ENCODE peak calls at places on chromosomes 16 and 17, in ten cellular contexts. N is suprapubic skin, R is tibial nerve, A is A549, T is transverse colon, I is HepG2, C is H1, K is esophagus muscularis mucosa, G is stomach, E is K562. J is an unnamed sample.

GRCh38 chr17:29237476-29238132 is 9.1 kb upstream of the CRYBA1 start:
- DNase-seq in N (no peak), T (no peak), A (no peak), R (no peak), K (no peak), C (no peak), I (no peak), E (no peak), G (no peak), J (no peak)

GRCh38 chr16:49513040-49513439 is 139.4 kb downstream of the C16orf78 start:
- DNase-seq in G (no peak), T (no peak), I (no peak), R (no peak), K (no peak), A (peak), N (no peak), E (peak), C (no peak), J (no peak)

GRCh38 chr16:71230122-71230845 is at the start of gene HYDIN:
- DNase-seq in T (peak), R (no peak), E (peak), N (no peak), G (no peak), A (peak), K (no peak), I (peak), C (peak), J (peak)

GRCh38 chr17:65417406-65418221 is 143.8 kb downstream of the AXIN2 start:
- DNase-seq in A (no peak), N (no peak), G (no peak), C (no peak), T (no peak), R (no peak), I (no peak), E (no peak), K (no peak), J (no peak)

GRCh38 chr16:30949655-30950515 is 1.0 kb downstream of the ORAI3 start:
- DNase-seq in K (peak), C (peak), A (peak), R (peak), E (peak), I (peak), T (peak), G (peak), N (peak), J (peak)

GRCh38 chr17:75834279-75834920 is 9.8 kb downstream of the UNC13D start:
- DNase-seq in A (no peak), K (no peak), N (no peak), I (no peak), E (no peak), T (no peak), G (no peak), C (no peak), R (no peak), J (no peak)

GRCh38 chr16:85238233-85238647 is 126.0 kb upstream of the CIBAR2 start:
- DNase-seq in G (peak), K (peak), N (no peak), T (peak), E (no peak), I (no peak), C (peak), A (no peak), R (peak), J (peak)

GRCh38 chr17:7233701-7234099 is 617 bp downstream of the DVL2 start:
- DNase-seq in A (no peak), T (no peak), C (no peak), K (no peak), I (no peak), N (no peak), G (no peak), E (no peak), R (no peak), J (no peak)

GRCh38 chr16:10736926-10737625 is 6.6 kb upstream of the NUBP1 start:
- DNase-seq in T (peak), N (no peak), A (peak), G (peak), R (no peak), C (peak), K (peak), I (peak), E (peak), J (peak)

GRCh38 chr17:1752425-1752941 is 9.4 kb upstream of the SERPINF1 start:
- DNase-seq in K (no peak), C (no peak), G (no peak), A (peak), E (no peak), R (no peak), T (peak), I (no peak), N (no peak), J (no peak)

GRCh38 chr17:17926840-17927449 is 45.3 kb downstream of the TOM1L2 start:
- DNase-seq in K (no peak), A (no peak), N (no peak), E (no peak), C (no peak), T (no peak), G (no peak), I (peak), R (no peak), J (no peak)

GRCh38 chr17:20926532-20926931 is 116.3 kb downstream of the USP22 start:
- DNase-seq in E (no peak), R (no peak), I (no peak), A (no peak), C (no peak), G (no peak), N (no peak), T (no peak), K (no peak), J (no peak)

GRCh38 chr16:88804552-88805339 is 1.2 kb downstream of the CDT1 start:
- DNase-seq in G (no peak), T (no peak), A (peak), C (no peak), R (no peak), N (no peak), I (peak), K (no peak), E (peak), J (peak)

GRCh38 chr16:89999831-90000574 is 19.3 kb downstream of the DBNDD1 start:
- DNase-seq in T (no peak), E (no peak), R (no peak), I (no peak), C (no peak), N (no peak), K (no peak), G (no peak), A (no peak), J (no peak)
- TF ChIP-seq POLR2A in T (no peak), E (no peak), R (no peak), I (no peak), C (no peak), N (no peak), K (no peak), G (no peak), A (no peak), J (no peak)

GRCh38 chr17:43388198-43389021 is 10.4 kb upstream of the ARL4D start:
- DNase-seq in A (peak), N (peak), K (peak), G (peak), R (peak), C (peak), T (peak), I (peak), E (peak), J (peak)
- H3K4me3 ChIP-seq in A (peak), N (peak), K (peak), G (peak), R (peak), C (peak), T (peak), I (peak), E (peak), J (peak)

GRCh38 chr17:68087851-68088250 is 52.3 kb downstream of the KPNA2 start:
- DNase-seq in N (no peak), K (no peak), A (no peak), I (no peak), C (no peak), G (no peak), T (no peak), R (no peak), E (no peak), J (no peak)
- TF ChIP-seq EP300 in N (no peak), K (no peak), A (no peak), I (no peak), C (no peak), G (no peak), T (no peak), R (no peak), E (no peak), J (no peak)

DNA sequence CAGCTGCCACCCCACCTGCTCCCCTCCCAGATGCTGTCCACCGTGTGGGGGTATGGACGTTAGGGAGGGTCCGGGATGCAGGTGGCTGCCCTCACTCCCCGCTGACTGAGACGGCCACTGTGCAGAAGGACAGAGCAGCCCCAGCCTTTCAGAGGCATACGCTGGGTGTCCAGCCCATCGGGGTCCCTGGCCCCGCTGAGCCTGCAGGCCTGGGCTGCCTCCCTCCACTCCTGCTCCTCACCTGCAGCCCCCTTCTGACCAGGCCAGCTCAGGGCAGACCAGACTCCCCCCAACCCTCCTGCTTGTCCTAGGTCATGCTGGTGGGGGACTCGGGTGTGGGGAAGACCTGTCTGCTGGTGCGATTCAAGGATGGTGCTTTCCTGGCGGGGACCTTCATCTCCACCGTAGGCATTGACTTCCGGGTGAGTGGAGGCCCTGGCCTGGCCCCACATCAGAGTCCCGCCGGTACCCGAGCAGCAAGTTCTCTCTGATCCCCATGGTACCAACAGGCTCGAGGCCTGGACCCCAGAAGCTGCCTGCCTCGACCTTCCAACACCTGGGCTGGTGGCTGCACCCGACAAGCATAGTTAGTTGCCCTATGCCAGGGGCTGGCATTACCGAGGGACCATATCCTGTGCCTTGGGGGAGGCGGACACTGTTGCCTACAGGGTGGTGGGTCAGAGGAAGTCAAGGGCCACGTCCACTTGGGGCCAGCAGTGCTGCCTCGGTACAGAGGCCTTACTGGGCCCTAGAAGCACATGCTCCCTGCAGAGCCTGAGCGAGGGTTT is 1.4 kb downstream of the RAB26 start:
- DNase-seq in G (no peak), K (no peak), I (peak), R (no peak), A (peak), N (peak), C (peak), E (peak), T (no peak), J (no peak)
- TF ChIP-seq POLR2A in G (no peak), K (no peak), I (peak), R (no peak), A (peak), N (no peak), C (peak), E (peak), T (no peak), J (no peak)

GRCh38 chr17:40916366-40916765 is 21.1 kb downstream of the KRT23 start:
- DNase-seq in I (no peak), E (no peak), R (no peak), C (no peak), T (no peak), G (no peak), K (no peak), A (no peak), N (no peak), J (no peak)
- H3K4me3 ChIP-seq in I (no peak), E (no peak), R (no peak), C (no peak), T (no peak), G (no peak), K (no peak), A (no peak), N (no peak), J (no peak)

DNA sequence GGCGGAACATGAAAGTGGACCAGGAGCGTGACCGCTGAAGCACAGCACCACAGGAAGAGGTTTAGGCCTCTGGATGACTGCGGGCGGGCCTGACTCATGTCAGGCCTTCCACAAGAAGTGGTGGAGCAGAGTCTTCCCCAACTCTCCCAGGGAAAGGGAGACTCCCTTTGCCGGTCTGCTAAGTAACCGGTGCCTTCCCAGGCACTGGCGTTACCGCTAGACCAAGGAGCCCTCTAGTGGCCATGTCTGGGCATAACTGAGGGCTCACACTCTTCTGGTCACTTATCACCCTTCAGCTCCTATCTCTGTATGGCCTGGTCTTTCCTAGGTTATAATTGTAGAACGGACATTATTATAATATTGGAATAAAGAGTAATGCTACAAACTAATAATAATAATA is 1931.9 kb downstream of the TP53TG3F start:
- DNase-seq in C (peak), T (no peak), A (no peak), K (no peak), E (no peak), I (peak), G (no peak), N (no peak), R (no peak), J (no peak)
- TF ChIP-seq EP300 in C (no peak), T (no peak), A (no peak), K (no peak), E (no peak), I (no peak), G (no peak), N (no peak), R (no peak), J (no peak)

GRCh38 chr17:38799501-38800236 is at the start of gene PIP4K2B:
- DNase-seq in N (peak), I (peak), A (peak), R (peak), K (peak), T (peak), E (peak), G (peak), C (peak), J (peak)
- TF ChIP-seq POLR2A in N (peak), I (no peak), A (peak), R (no peak), K (no peak), T (peak), E (peak), G (no peak), C (peak), J (peak)

GRCh38 chr17:82332669-82333278 is 792 bp downstream of the SECTM1 start:
- DNase-seq in K (no peak), A (peak), T (peak), R (no peak), N (no peak), E (peak), I (no peak), C (no peak), G (peak), J (no peak)
- H3K4me3 ChIP-seq in K (peak), A (peak), T (peak), R (peak), N (peak), E (peak), I (peak), C (peak), G (peak), J (peak)

DNA sequence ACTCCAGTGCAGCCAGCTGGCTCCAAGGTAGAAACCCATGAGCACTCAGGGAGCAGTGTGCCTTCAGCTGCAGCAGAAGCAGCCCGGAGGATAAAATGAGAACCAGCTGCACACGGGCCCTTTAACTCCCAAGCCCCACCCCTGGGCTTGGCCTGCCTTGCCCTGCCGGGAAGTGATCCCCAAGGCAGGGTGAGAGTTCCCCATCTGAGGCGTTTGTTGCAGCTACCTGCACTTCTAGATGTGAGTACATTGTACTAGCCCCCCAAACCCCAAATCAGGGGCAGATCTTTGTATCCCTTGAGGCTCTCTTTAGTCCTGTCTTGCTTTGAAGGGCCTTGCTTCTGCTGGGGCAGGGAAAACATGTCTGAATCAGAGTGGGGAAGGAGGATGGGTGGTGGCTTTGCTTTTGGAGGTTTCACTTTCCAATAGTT is at the start of gene MVP:
- DNase-seq in G (peak), C (peak), A (peak), E (peak), R (peak), I (no peak), T (peak), K (no peak), N (no peak), J (peak)
- TF ChIP-seq EP300 in G (peak), C (no peak), A (no peak), E (no peak), R (no peak), I (no peak), T (peak), K (no peak), N (no peak), J (peak)

GRCh38 chr16:56641166-56641565 is 2.7 kb downstream of the MT1A start:
- DNase-seq in I (no peak), G (no peak), T (no peak), N (no peak), E (no peak), A (no peak), R (no peak), K (no peak), C (no peak), J (no peak)

GRCh38 chr16:56645838-56646237 is 5.8 kb upstream of the MT1B start:
- DNase-seq in R (no peak), E (no peak), I (no peak), N (no peak), G (no peak), K (no peak), A (no peak), C (no peak), T (no peak), J (no peak)

GRCh38 chr16:56643833-56644232 is 5.4 kb downstream of the MT1A start:
- DNase-seq in I (no peak), N (no peak), R (no peak), K (no peak), C (no peak), T (no peak), A (no peak), G (no peak), E (no peak), J (no peak)

GRCh38 chr16:56645311-56645710 is 6.4 kb upstream of the MT1B start:
- DNase-seq in I (no peak), N (no peak), R (no peak), E (no peak), G (no peak), C (no peak), K (no peak), T (no peak), A (no peak), J (no peak)

GRCh38 chr16:56643080-56643778 is 4.8 kb downstream of the MT1A start:
- DNase-seq in C (peak), N (peak), A (peak), R (peak), T (peak), G (peak), K (no peak), I (peak), E (peak), J (peak)
- TF ChIP-seq POLR2A in C (no peak), N (no peak), A (no peak), R (no peak), T (peak), G (no peak), K (no peak), I (no peak), E (no peak), J (no peak)